ENCODE peak calls at places on chromosomes 1 and 21, in seven cellular contexts. One of them, this sample, is unnamed.

GRCh38 chr1:5764959-5765358 is 227.3 kb downstream of the NPHP4 start:
- DNase-seq in head of caudate nucleus: no peak
- DNase-seq in AG09309: no peak
- DNase-seq in naive thymus-derived CD4-positive, alpha-beta T cell: no peak
- DNase-seq in AG20443: no peak
- DNase-seq in AG04449: no peak
- DNase-seq in stimulated activated CD4-positive, alpha-beta T cell treated with anti-CD3 and anti-CD28 coated beads, Interleukin-1b, Interleukin-23, amount 100 ng/mL, for 1 hour: no peak
- DNase-seq in this sample: peak; percentile 37

GRCh38 chr1:110718452-110718851 is 43.7 kb upstream of the KCNA3 start:
- DNase-seq in head of caudate nucleus: no peak
- DNase-seq in AG09309: no peak
- DNase-seq in naive thymus-derived CD4-positive, alpha-beta T cell: no peak
- DNase-seq in AG20443: no peak
- DNase-seq in AG04449: no peak
- DNase-seq in stimulated activated CD4-positive, alpha-beta T cell treated with anti-CD3 and anti-CD28 coated beads, Interleukin-1b, Interleukin-23, amount 100 ng/mL, for 1 hour: no peak
- DNase-seq in this sample: no peak

GRCh38 chr1:213714645-213715044 is 273.1 kb upstream of the PROX1 start:
- DNase-seq in head of caudate nucleus: no peak
- DNase-seq in AG09309: no peak
- DNase-seq in naive thymus-derived CD4-positive, alpha-beta T cell: no peak
- DNase-seq in AG20443: no peak
- DNase-seq in AG04449: no peak
- DNase-seq in stimulated activated CD4-positive, alpha-beta T cell treated with anti-CD3 and anti-CD28 coated beads, Interleukin-1b, Interleukin-23, amount 100 ng/mL, for 1 hour: no peak
- DNase-seq in this sample: no peak

GRCh38 chr1:39642796-39643195 is 3.4 kb upstream of the HEYL start:
- DNase-seq in head of caudate nucleus: no peak
- DNase-seq in AG09309: no peak
- DNase-seq in naive thymus-derived CD4-positive, alpha-beta T cell: no peak
- DNase-seq in AG20443: peak; percentile 54
- DNase-seq in AG04449: no peak
- DNase-seq in stimulated activated CD4-positive, alpha-beta T cell treated with anti-CD3 and anti-CD28 coated beads, Interleukin-1b, Interleukin-23, amount 100 ng/mL, for 1 hour: no peak
- DNase-seq in this sample: peak; percentile 96

GRCh38 chr21:42654179-42654912 is 925 bp downstream of the PDE9A start:
- DNase-seq in head of caudate nucleus: no peak
- DNase-seq in AG09309: no peak
- DNase-seq in naive thymus-derived CD4-positive, alpha-beta T cell: peak; percentile 35
- DNase-seq in AG20443: no peak
- DNase-seq in AG04449: no peak
- DNase-seq in stimulated activated CD4-positive, alpha-beta T cell treated with anti-CD3 and anti-CD28 coated beads, Interleukin-1b, Interleukin-23, amount 100 ng/mL, for 1 hour: no peak
- DNase-seq in this sample: no peak

GRCh38 chr1:217091601-217092000 is 368.4 kb upstream of the ESRRG start:
- DNase-seq in head of caudate nucleus: no peak
- DNase-seq in AG09309: no peak
- DNase-seq in naive thymus-derived CD4-positive, alpha-beta T cell: no peak
- DNase-seq in AG20443: no peak
- DNase-seq in AG04449: no peak
- DNase-seq in stimulated activated CD4-positive, alpha-beta T cell treated with anti-CD3 and anti-CD28 coated beads, Interleukin-1b, Interleukin-23, amount 100 ng/mL, for 1 hour: no peak
- DNase-seq in this sample: no peak

GRCh38 chr1:156670359-156670758 is 6.8 kb downstream of the NES start:
- DNase-seq in head of caudate nucleus: no peak
- DNase-seq in AG09309: no peak
- DNase-seq in naive thymus-derived CD4-positive, alpha-beta T cell: no peak
- DNase-seq in AG20443: no peak
- DNase-seq in AG04449: no peak
- DNase-seq in stimulated activated CD4-positive, alpha-beta T cell treated with anti-CD3 and anti-CD28 coated beads, Interleukin-1b, Interleukin-23, amount 100 ng/mL, for 1 hour: no peak
- DNase-seq in this sample: peak; percentile 54

GRCh38 chr1:53260631-53261247 is 22.4 kb upstream of the MAGOH start:
- DNase-seq in head of caudate nucleus: no peak
- DNase-seq in AG09309: no peak
- DNase-seq in naive thymus-derived CD4-positive, alpha-beta T cell: no peak
- DNase-seq in AG20443: no peak
- DNase-seq in AG04449: no peak
- DNase-seq in stimulated activated CD4-positive, alpha-beta T cell treated with anti-CD3 and anti-CD28 coated beads, Interleukin-1b, Interleukin-23, amount 100 ng/mL, for 1 hour: no peak
- DNase-seq in this sample: no peak

GRCh38 chr21:36188081-36188681 is 31.6 kb downstream of the DOP1B start:
- DNase-seq in head of caudate nucleus: peak; percentile 67
- DNase-seq in AG09309: no peak
- DNase-seq in naive thymus-derived CD4-positive, alpha-beta T cell: no peak
- DNase-seq in AG20443: no peak
- DNase-seq in AG04449: no peak
- DNase-seq in stimulated activated CD4-positive, alpha-beta T cell treated with anti-CD3 and anti-CD28 coated beads, Interleukin-1b, Interleukin-23, amount 100 ng/mL, for 1 hour: no peak
- DNase-seq in this sample: no peak

GRCh38 chr1:24570265-24571125 is 14.6 kb downstream of the NCMAP start:
- DNase-seq in head of caudate nucleus: no peak
- DNase-seq in AG09309: no peak
- DNase-seq in naive thymus-derived CD4-positive, alpha-beta T cell: no peak
- DNase-seq in AG20443: no peak
- DNase-seq in AG04449: no peak
- DNase-seq in stimulated activated CD4-positive, alpha-beta T cell treated with anti-CD3 and anti-CD28 coated beads, Interleukin-1b, Interleukin-23, amount 100 ng/mL, for 1 hour: no peak
- DNase-seq in this sample: no peak

GRCh38 chr1:205976708-205977107 is 26.5 kb downstream of the RAB7B start:
- DNase-seq in head of caudate nucleus: peak; percentile 60
- DNase-seq in AG09309: no peak
- DNase-seq in naive thymus-derived CD4-positive, alpha-beta T cell: no peak
- DNase-seq in AG20443: no peak
- DNase-seq in AG04449: no peak
- DNase-seq in stimulated activated CD4-positive, alpha-beta T cell treated with anti-CD3 and anti-CD28 coated beads, Interleukin-1b, Interleukin-23, amount 100 ng/mL, for 1 hour: no peak
- DNase-seq in this sample: peak; percentile 29

GRCh38 chr1:44049839-44050238 is 18.6 kb upstream of the SLC6A9 start:
- DNase-seq in head of caudate nucleus: no peak
- DNase-seq in AG09309: peak; percentile 85
- DNase-seq in naive thymus-derived CD4-positive, alpha-beta T cell: no peak
- DNase-seq in AG20443: peak; percentile 78
- DNase-seq in AG04449: peak; percentile 91
- DNase-seq in stimulated activated CD4-positive, alpha-beta T cell treated with anti-CD3 and anti-CD28 coated beads, Interleukin-1b, Interleukin-23, amount 100 ng/mL, for 1 hour: no peak
- DNase-seq in this sample: peak; percentile 86

GRCh38 chr1:99457381-99458165 is 188.3 kb upstream of the PALMD start:
- DNase-seq in head of caudate nucleus: peak; percentile 81
- DNase-seq in AG09309: peak; percentile 67
- DNase-seq in naive thymus-derived CD4-positive, alpha-beta T cell: no peak
- DNase-seq in AG20443: peak; percentile 18
- DNase-seq in AG04449: no peak
- DNase-seq in stimulated activated CD4-positive, alpha-beta T cell treated with anti-CD3 and anti-CD28 coated beads, Interleukin-1b, Interleukin-23, amount 100 ng/mL, for 1 hour: no peak
- DNase-seq in this sample: peak; percentile 64

GRCh38 chr1:24970926-24971530 is 41.0 kb upstream of the RUNX3 start:
- DNase-seq in head of caudate nucleus: no peak
- DNase-seq in AG09309: no peak
- DNase-seq in naive thymus-derived CD4-positive, alpha-beta T cell: no peak
- DNase-seq in AG20443: no peak
- DNase-seq in AG04449: no peak
- DNase-seq in stimulated activated CD4-positive, alpha-beta T cell treated with anti-CD3 and anti-CD28 coated beads, Interleukin-1b, Interleukin-23, amount 100 ng/mL, for 1 hour: no peak
- DNase-seq in this sample: no peak

GRCh38 chr21:25457411-25457810 is 149.9 kb downstream of the MRPL39 start:
- DNase-seq in head of caudate nucleus: no peak
- DNase-seq in AG09309: no peak
- DNase-seq in naive thymus-derived CD4-positive, alpha-beta T cell: no peak
- DNase-seq in AG20443: peak; percentile 41
- DNase-seq in AG04449: peak; percentile 28
- DNase-seq in stimulated activated CD4-positive, alpha-beta T cell treated with anti-CD3 and anti-CD28 coated beads, Interleukin-1b, Interleukin-23, amount 100 ng/mL, for 1 hour: no peak
- DNase-seq in this sample: peak; percentile 42

GRCh38 chr1:91781371-91781825 is 104.6 kb downstream of the TGFBR3 start:
- DNase-seq in head of caudate nucleus: no peak
- DNase-seq in AG09309: peak; percentile 74
- DNase-seq in naive thymus-derived CD4-positive, alpha-beta T cell: no peak
- DNase-seq in AG20443: peak; percentile 43
- DNase-seq in AG04449: peak; percentile 87
- DNase-seq in stimulated activated CD4-positive, alpha-beta T cell treated with anti-CD3 and anti-CD28 coated beads, Interleukin-1b, Interleukin-23, amount 100 ng/mL, for 1 hour: no peak
- DNase-seq in this sample: no peak

GRCh38 chr1:54575161-54575560 is 27.1 kb downstream of the ACOT11 start:
- DNase-seq in head of caudate nucleus: no peak
- DNase-seq in AG09309: no peak
- DNase-seq in naive thymus-derived CD4-positive, alpha-beta T cell: no peak
- DNase-seq in AG20443: no peak
- DNase-seq in AG04449: no peak
- DNase-seq in stimulated activated CD4-positive, alpha-beta T cell treated with anti-CD3 and anti-CD28 coated beads, Interleukin-1b, Interleukin-23, amount 100 ng/mL, for 1 hour: no peak
- DNase-seq in this sample: peak; percentile 30

GRCh38 chr1:183330335-183330734 is 87.8 kb downstream of the NMNAT2 start:
- DNase-seq in head of caudate nucleus: no peak
- DNase-seq in AG09309: no peak
- DNase-seq in naive thymus-derived CD4-positive, alpha-beta T cell: no peak
- DNase-seq in AG20443: no peak
- DNase-seq in AG04449: no peak
- DNase-seq in stimulated activated CD4-positive, alpha-beta T cell treated with anti-CD3 and anti-CD28 coated beads, Interleukin-1b, Interleukin-23, amount 100 ng/mL, for 1 hour: no peak
- DNase-seq in this sample: no peak

GRCh38 chr1:186374313-186375151 is 521 bp downstream of the TPR start:
- DNase-seq in head of caudate nucleus: no peak
- DNase-seq in AG09309: no peak
- DNase-seq in naive thymus-derived CD4-positive, alpha-beta T cell: peak; percentile 30
- DNase-seq in AG20443: peak; percentile 40
- DNase-seq in AG04449: no peak
- DNase-seq in stimulated activated CD4-positive, alpha-beta T cell treated with anti-CD3 and anti-CD28 coated beads, Interleukin-1b, Interleukin-23, amount 100 ng/mL, for 1 hour: no peak
- DNase-seq in this sample: no peak

GRCh38 chr1:221344693-221345092 is 397.2 kb downstream of the DUSP10 start:
- DNase-seq in head of caudate nucleus: no peak
- DNase-seq in AG09309: no peak
- DNase-seq in naive thymus-derived CD4-positive, alpha-beta T cell: no peak
- DNase-seq in AG20443: peak; percentile 72
- DNase-seq in AG04449: no peak
- DNase-seq in stimulated activated CD4-positive, alpha-beta T cell treated with anti-CD3 and anti-CD28 coated beads, Interleukin-1b, Interleukin-23, amount 100 ng/mL, for 1 hour: no peak
- DNase-seq in this sample: no peak

GRCh38 chr1:234584926-234585325 is 25.1 kb downstream of the IRF2BP2 start:
- DNase-seq in head of caudate nucleus: no peak
- DNase-seq in AG09309: no peak
- DNase-seq in naive thymus-derived CD4-positive, alpha-beta T cell: no peak
- DNase-seq in AG20443: no peak
- DNase-seq in AG04449: no peak
- DNase-seq in stimulated activated CD4-positive, alpha-beta T cell treated with anti-CD3 and anti-CD28 coated beads, Interleukin-1b, Interleukin-23, amount 100 ng/mL, for 1 hour: no peak
- DNase-seq in this sample: no peak

GRCh38 chr21:45439901-45440461 is 35.0 kb downstream of the COL18A1 start:
- DNase-seq in head of caudate nucleus: no peak
- DNase-seq in AG09309: no peak
- DNase-seq in naive thymus-derived CD4-positive, alpha-beta T cell: no peak
- DNase-seq in AG20443: no peak
- DNase-seq in AG04449: no peak
- DNase-seq in stimulated activated CD4-positive, alpha-beta T cell treated with anti-CD3 and anti-CD28 coated beads, Interleukin-1b, Interleukin-23, amount 100 ng/mL, for 1 hour: no peak
- DNase-seq in this sample: no peak

GRCh38 chr1:182634306-182635072 is 30.3 kb upstream of the RGS16 start:
- DNase-seq in head of caudate nucleus: no peak
- DNase-seq in AG09309: no peak
- DNase-seq in naive thymus-derived CD4-positive, alpha-beta T cell: no peak
- DNase-seq in AG20443: no peak
- DNase-seq in AG04449: no peak
- DNase-seq in stimulated activated CD4-positive, alpha-beta T cell treated with anti-CD3 and anti-CD28 coated beads, Interleukin-1b, Interleukin-23, amount 100 ng/mL, for 1 hour: no peak
- DNase-seq in this sample: no peak

GRCh38 chr1:160580208-160580812 is 1.0 kb upstream of the CD84 start:
- DNase-seq in head of caudate nucleus: no peak
- DNase-seq in AG09309: no peak
- DNase-seq in naive thymus-derived CD4-positive, alpha-beta T cell: no peak
- DNase-seq in AG20443: no peak
- DNase-seq in AG04449: no peak
- DNase-seq in stimulated activated CD4-positive, alpha-beta T cell treated with anti-CD3 and anti-CD28 coated beads, Interleukin-1b, Interleukin-23, amount 100 ng/mL, for 1 hour: no peak
- DNase-seq in this sample: no peak

GRCh38 chr1:71081697-71082080 is 854 bp upstream of the ZRANB2 start:
- DNase-seq in head of caudate nucleus: peak; percentile 23
- DNase-seq in AG09309: no peak
- DNase-seq in naive thymus-derived CD4-positive, alpha-beta T cell: no peak
- DNase-seq in AG20443: no peak
- DNase-seq in AG04449: no peak
- DNase-seq in stimulated activated CD4-positive, alpha-beta T cell treated with anti-CD3 and anti-CD28 coated beads, Interleukin-1b, Interleukin-23, amount 100 ng/mL, for 1 hour: no peak
- DNase-seq in this sample: no peak

GRCh38 chr1:205572426-205572825 is 59.4 kb downstream of the ELK4 start:
- DNase-seq in head of caudate nucleus: no peak
- DNase-seq in AG09309: no peak
- DNase-seq in naive thymus-derived CD4-positive, alpha-beta T cell: no peak
- DNase-seq in AG20443: no peak
- DNase-seq in AG04449: no peak
- DNase-seq in stimulated activated CD4-positive, alpha-beta T cell treated with anti-CD3 and anti-CD28 coated beads, Interleukin-1b, Interleukin-23, amount 100 ng/mL, for 1 hour: no peak
- DNase-seq in this sample: no peak

GRCh38 chr1:38587734-38588133 is 271.8 kb downstream of the RRAGC start:
- DNase-seq in head of caudate nucleus: no peak
- DNase-seq in AG09309: no peak
- DNase-seq in naive thymus-derived CD4-positive, alpha-beta T cell: no peak
- DNase-seq in AG20443: no peak
- DNase-seq in AG04449: no peak
- DNase-seq in stimulated activated CD4-positive, alpha-beta T cell treated with anti-CD3 and anti-CD28 coated beads, Interleukin-1b, Interleukin-23, amount 100 ng/mL, for 1 hour: no peak
- DNase-seq in this sample: no peak

GRCh38 chr1:53376742-53377437 is 49.0 kb upstream of the LRP8 start:
- DNase-seq in head of caudate nucleus: peak; percentile 2
- DNase-seq in AG09309: no peak
- DNase-seq in naive thymus-derived CD4-positive, alpha-beta T cell: no peak
- DNase-seq in AG20443: peak; percentile 5
- DNase-seq in AG04449: no peak
- DNase-seq in stimulated activated CD4-positive, alpha-beta T cell treated with anti-CD3 and anti-CD28 coated beads, Interleukin-1b, Interleukin-23, amount 100 ng/mL, for 1 hour: no peak
- DNase-seq in this sample: no peak

GRCh38 chr1:19484793-19485361 is 462 bp downstream of the CAPZB start:
- DNase-seq in head of caudate nucleus: no peak
- DNase-seq in AG09309: no peak
- DNase-seq in naive thymus-derived CD4-positive, alpha-beta T cell: no peak
- DNase-seq in AG20443: peak; percentile 58
- DNase-seq in AG04449: no peak
- DNase-seq in stimulated activated CD4-positive, alpha-beta T cell treated with anti-CD3 and anti-CD28 coated beads, Interleukin-1b, Interleukin-23, amount 100 ng/mL, for 1 hour: no peak
- DNase-seq in this sample: peak; percentile 92

GRCh38 chr1:215845224-215845902 is 278.3 kb downstream of the KCTD3 start:
- DNase-seq in head of caudate nucleus: peak; percentile 59
- DNase-seq in AG09309: peak; percentile 8
- DNase-seq in naive thymus-derived CD4-positive, alpha-beta T cell: no peak
- DNase-seq in AG20443: peak; percentile 59
- DNase-seq in AG04449: peak; percentile 47
- DNase-seq in stimulated activated CD4-positive, alpha-beta T cell treated with anti-CD3 and anti-CD28 coated beads, Interleukin-1b, Interleukin-23, amount 100 ng/mL, for 1 hour: no peak
- DNase-seq in this sample: peak; percentile 52

GRCh38 chr1:181630838-181631237 is 147.5 kb downstream of the CACNA1E start:
- DNase-seq in head of caudate nucleus: no peak
- DNase-seq in AG09309: no peak
- DNase-seq in naive thymus-derived CD4-positive, alpha-beta T cell: no peak
- DNase-seq in AG20443: no peak
- DNase-seq in AG04449: no peak
- DNase-seq in stimulated activated CD4-positive, alpha-beta T cell treated with anti-CD3 and anti-CD28 coated beads, Interleukin-1b, Interleukin-23, amount 100 ng/mL, for 1 hour: no peak
- DNase-seq in this sample: no peak

GRCh38 chr1:205417884-205418283 is 4.0 kb downstream of the LEMD1 start:
- DNase-seq in head of caudate nucleus: no peak
- DNase-seq in AG09309: no peak
- DNase-seq in naive thymus-derived CD4-positive, alpha-beta T cell: no peak
- DNase-seq in AG20443: no peak
- DNase-seq in AG04449: no peak
- DNase-seq in stimulated activated CD4-positive, alpha-beta T cell treated with anti-CD3 and anti-CD28 coated beads, Interleukin-1b, Interleukin-23, amount 100 ng/mL, for 1 hour: no peak
- DNase-seq in this sample: no peak

GRCh38 chr1:160781914-160782689 is 13.9 kb upstream of the LY9 start:
- DNase-seq in head of caudate nucleus: no peak
- DNase-seq in AG09309: no peak
- DNase-seq in naive thymus-derived CD4-positive, alpha-beta T cell: no peak
- DNase-seq in AG20443: no peak
- DNase-seq in AG04449: no peak
- DNase-seq in stimulated activated CD4-positive, alpha-beta T cell treated with anti-CD3 and anti-CD28 coated beads, Interleukin-1b, Interleukin-23, amount 100 ng/mL, for 1 hour: no peak
- DNase-seq in this sample: no peak

This sample was measured in osteoblast.